ENCODE peak calls at places on chromosomes 13 and 19, in six cellular contexts. O, I, E, T, V and L are unnamed samples. For H3K36me3, the result is how much of the 10 kb centered on the place peaks cover.

GRCh38 chr13:55815458-55816033 is 1325.2 kb upstream of the PRR20A start:
- DNase-seq in T (no peak), E (no peak), V (no peak), O (no peak), I (no peak), L (no peak)

GRCh38 chr19:33580026-33580644 is 41.6 kb upstream of the CHST8 start:
- DNase-seq in V (no peak), T (no peak), E (no peak), O (peak), I (no peak), L (no peak)

GRCh38 chr13:33845572-33846305 is 27.8 kb downstream of the RFC3 start:
- DNase-seq in T (no peak), I (no peak), E (no peak), O (no peak), V (no peak), L (no peak)

GRCh38 chr13:38535271-38535670 is 151.6 kb upstream of the FREM2 start:
- DNase-seq in V (no peak), T (no peak), E (no peak), I (no peak), O (no peak), L (no peak)

GRCh38 chr19:13023666-13024065 is 28.4 kb downstream of the NFIX start:
- DNase-seq in O (no peak), E (no peak), I (no peak), T (no peak), V (no peak), L (no peak)

GRCh38 chr13:110109910-110110309 is 197.0 kb downstream of the COL4A1 start:
- DNase-seq in O (no peak), E (peak), I (no peak), T (peak), V (peak), L (no peak)

GRCh38 chr19:38719761-38720558 is 24.3 kb downstream of the CAPN12 start:
- DNase-seq in V (no peak), I (no peak), O (no peak), E (no peak), T (no peak), L (no peak)

GRCh38 chr13:77729502-77730221 is 32.2 kb downstream of the SLAIN1 start:
- DNase-seq in T (no peak), I (no peak), O (no peak), V (no peak), E (peak), L (no peak)

GRCh38 chr13:65149687-65150086 is 2080.4 kb downstream of the PCDH9 start:
- DNase-seq in I (no peak), T (no peak), O (no peak), E (no peak), V (no peak), L (no peak)

GRCh38 chr13:85806553-85807175 is 7.4 kb upstream of the SLITRK6 start:
- DNase-seq in V (no peak), T (peak), E (no peak), O (no peak), I (peak), L (peak)

GRCh38 chr13:20825476-20825875 is 51.7 kb upstream of the EEF1AKMT1 start:
- DNase-seq in E (no peak), O (no peak), I (no peak), T (no peak), V (no peak), L (no peak)

GRCh38 chr19:52391135-52391534 is 6.5 kb upstream of the ZNF528 start:
- DNase-seq in E (peak), T (no peak), O (no peak), I (no peak), V (no peak), L (no peak)

GRCh38 chr13:38763446-38764381 is 76.8 kb downstream of the FREM2 start:
- DNase-seq in V (no peak), E (peak), T (peak), I (no peak), O (peak), L (peak)

GRCh38 chr19:34082289-34083077 is 89.8 kb upstream of the LSM14A start:
- DNase-seq in O (no peak), E (peak), I (no peak), T (peak), V (no peak), L (peak)

GRCh38 chr19:18750295-18750970 is 40.7 kb downstream of the COMP start:
- DNase-seq in V (no peak), O (no peak), I (no peak), T (no peak), E (no peak), L (no peak)

GRCh38 chr19:32812571-32812970 is 57.0 kb downstream of the SLC7A9 start:
- DNase-seq in V (no peak), I (no peak), T (no peak), O (no peak), E (no peak), L (no peak)

GRCh38 chr19:5214902-5215301 is 125.7 kb downstream of the PTPRS start:
- DNase-seq in O (no peak), E (no peak), V (no peak), T (no peak), I (no peak), L (no peak)
- H3K36me3 ChIP-seq in O (under half), E (half or more), V (half or more), T (half or more), I (half or more), L (half or more)

DNA sequence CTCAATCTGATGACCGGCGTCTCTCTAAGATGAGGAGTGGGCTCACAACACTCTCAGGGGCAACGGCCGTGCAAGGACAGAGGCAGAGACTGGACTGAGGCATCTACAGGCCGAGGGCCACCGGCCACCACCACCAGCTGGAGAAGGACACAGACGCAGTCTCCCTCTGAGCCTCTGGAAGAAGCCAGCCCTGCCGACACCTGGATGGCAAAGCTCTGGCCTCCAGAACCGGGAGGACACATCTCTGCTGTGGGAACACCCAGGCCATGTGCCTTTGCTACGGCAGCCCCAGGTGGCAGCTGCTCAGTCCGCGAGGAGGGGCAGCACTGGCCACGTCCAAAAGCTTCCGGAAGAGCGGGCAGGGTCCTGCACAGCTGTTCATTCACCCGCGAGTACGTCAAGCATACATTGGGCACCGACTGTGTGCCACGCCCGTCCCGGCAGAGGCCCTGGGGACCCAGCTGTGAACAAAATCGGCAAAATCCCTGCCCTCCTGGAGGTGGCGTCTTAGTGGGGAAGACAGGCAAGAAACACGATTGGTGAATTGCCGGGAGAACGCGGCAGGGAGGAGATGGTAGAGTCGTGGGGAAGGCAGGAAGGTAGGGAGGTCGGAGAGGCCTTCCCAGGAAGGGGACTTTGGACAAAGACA is 17.1 kb downstream of the C2CD4C start:
- DNase-seq in V (no peak), E (no peak), O (no peak), T (no peak), I (no peak), L (no peak)
- H3K4me3 ChIP-seq in V (no peak), E (no peak), O (no peak), T (no peak), I (no peak), L (no peak)

GRCh38 chr19:40674291-40674690 is 16.2 kb downstream of the NUMBL start:
- DNase-seq in E (no peak), O (no peak), I (no peak), T (no peak), V (no peak), L (no peak)

GRCh38 chr19:40671404-40671803 is 19.0 kb downstream of the NUMBL start:
- DNase-seq in T (no peak), I (no peak), O (no peak), E (no peak), V (peak), L (no peak)

GRCh38 chr19:40672038-40672437 is 18.4 kb downstream of the NUMBL start:
- DNase-seq in V (no peak), I (no peak), E (no peak), T (no peak), O (no peak), L (no peak)

GRCh38 chr19:40672573-40673299 is 17.7 kb downstream of the NUMBL start:
- DNase-seq in O (no peak), I (no peak), E (no peak), T (no peak), V (no peak), L (no peak)

GRCh38 chr19:40673377-40673776 is 17.1 kb downstream of the NUMBL start:
- DNase-seq in O (no peak), V (no peak), T (no peak), E (no peak), I (no peak), L (no peak)
- H3K36me3 ChIP-seq in O (under half), V (half or more), T (under half), E (half or more), I (half or more), L (half or more)

GRCh38 chr13:40770934-40771618 is at the start of gene MRPS31:
- DNase-seq in I (peak), T (peak), E (peak), V (peak), O (peak), L (peak)
- H3K4me3 ChIP-seq in I (peak), T (peak), E (peak), V (peak), O (peak), L (peak)

GRCh38 chr19:10163557-10163956 is 31.2 kb downstream of the DNMT1 start:
- DNase-seq in V (no peak), T (no peak), O (no peak), E (no peak), I (no peak), L (no peak)
- H3K36me3 ChIP-seq in V (half or more), T (half or more), O (under half), E (half or more), I (half or more), L (half or more)

GRCh38 chr19:45646345-45646698 is 7.1 kb upstream of the EML2 start:
- DNase-seq in I (no peak), E (no peak), V (no peak), T (no peak), O (no peak), L (no peak)
- H3K4me3 ChIP-seq in I (peak), E (no peak), V (peak), T (no peak), O (no peak), L (no peak)

GRCh38 chr19:41224632-41225031 is 5.6 kb downstream of the AXL start:
- DNase-seq in V (no peak), I (no peak), T (no peak), E (no peak), O (no peak), L (no peak)
- H3K36me3 ChIP-seq in V (under half), I (under half), T (under half), E (under half), O (under half), L (half or more)